ENCODE peak calls at places on chromosomes 3 and 15, in seven cellular contexts. One of them, this sample, is unnamed.

GRCh38 chr15:54594115-54594514 is 602.6 kb downstream of the RSL24D1 start:
- DNase-seq in IMR-90: no peak
- DNase-seq in heart right ventricle: no peak
- DNase-seq in fibroblast of the aortic adventitia: no peak
- DNase-seq in choroid plexus epithelial cell: no peak
- DNase-seq in pancreas: no peak
- DNase-seq in psoas muscle: no peak
- DNase-seq in this sample: no peak

GRCh38 chr15:67824157-67824899 is 981 bp upstream of the SKOR1 start:
- DNase-seq in IMR-90: no peak
- DNase-seq in heart right ventricle: no peak
- DNase-seq in fibroblast of the aortic adventitia: no peak
- DNase-seq in choroid plexus epithelial cell: no peak
- DNase-seq in pancreas: peak; percentile 60
- DNase-seq in psoas muscle: no peak
- DNase-seq in this sample: no peak

GRCh38 chr15:53976844-53977392 is 1.3 kb upstream of the UNC13C start:
- DNase-seq in IMR-90: no peak
- DNase-seq in heart right ventricle: no peak
- DNase-seq in fibroblast of the aortic adventitia: no peak
- DNase-seq in choroid plexus epithelial cell: no peak
- DNase-seq in pancreas: no peak
- DNase-seq in psoas muscle: peak; percentile 30
- DNase-seq in this sample: peak; percentile 44

GRCh38 chr3:99344216-99344615 is 294.2 kb upstream of the COL8A1 start:
- DNase-seq in IMR-90: peak; percentile 35
- DNase-seq in heart right ventricle: no peak
- DNase-seq in fibroblast of the aortic adventitia: no peak
- DNase-seq in choroid plexus epithelial cell: no peak
- DNase-seq in pancreas: no peak
- DNase-seq in psoas muscle: no peak
- DNase-seq in this sample: no peak

GRCh38 chr15:80967451-80967850 is 22.2 kb downstream of the MESD start:
- DNase-seq in IMR-90: peak; percentile 76
- DNase-seq in heart right ventricle: no peak
- DNase-seq in fibroblast of the aortic adventitia: peak; percentile 89
- DNase-seq in choroid plexus epithelial cell: peak; percentile 88
- DNase-seq in pancreas: no peak
- DNase-seq in psoas muscle: no peak
- DNase-seq in this sample: no peak

GRCh38 chr3:32126305-32127015 is 20.0 kb downstream of the GPD1L start:
- DNase-seq in IMR-90: no peak
- DNase-seq in heart right ventricle: peak; percentile 29
- DNase-seq in fibroblast of the aortic adventitia: no peak
- DNase-seq in choroid plexus epithelial cell: no peak
- DNase-seq in pancreas: no peak
- DNase-seq in psoas muscle: no peak
- DNase-seq in this sample: no peak

GRCh38 chr3:14472471-14473351 is 67.4 kb downstream of the GRIP2 start:
- DNase-seq in IMR-90: peak; percentile 92
- DNase-seq in heart right ventricle: no peak
- DNase-seq in fibroblast of the aortic adventitia: peak; percentile 86
- DNase-seq in choroid plexus epithelial cell: peak; percentile 92
- DNase-seq in pancreas: peak; percentile 31
- DNase-seq in psoas muscle: no peak
- DNase-seq in this sample: no peak

GRCh38 chr3:194879126-194879887 is 193.6 kb downstream of the FAM43A start:
- DNase-seq in IMR-90: no peak
- DNase-seq in heart right ventricle: peak; percentile 50
- DNase-seq in fibroblast of the aortic adventitia: no peak
- DNase-seq in choroid plexus epithelial cell: no peak
- DNase-seq in pancreas: no peak
- DNase-seq in psoas muscle: no peak
- DNase-seq in this sample: no peak

GRCh38 chr3:24017305-24017704 is 72.2 kb downstream of the NR1D2 start:
- DNase-seq in IMR-90: no peak
- DNase-seq in heart right ventricle: peak; percentile 67
- DNase-seq in fibroblast of the aortic adventitia: no peak
- DNase-seq in choroid plexus epithelial cell: no peak
- DNase-seq in pancreas: no peak
- DNase-seq in psoas muscle: no peak
- DNase-seq in this sample: no peak

GRCh38 chr3:172449468-172450149 is 1.4 kb upstream of the GHSR start:
- DNase-seq in IMR-90: peak; percentile 25
- DNase-seq in heart right ventricle: peak; percentile 16
- DNase-seq in fibroblast of the aortic adventitia: peak; percentile 32
- DNase-seq in choroid plexus epithelial cell: peak; percentile 37
- DNase-seq in pancreas: peak; percentile 66
- DNase-seq in psoas muscle: peak; percentile 22
- DNase-seq in this sample: peak; percentile 39

GRCh38 chr3:123157598-123158287 is 44.0 kb upstream of the SEC22A start:
- DNase-seq in IMR-90: no peak
- DNase-seq in heart right ventricle: no peak
- DNase-seq in fibroblast of the aortic adventitia: no peak
- DNase-seq in choroid plexus epithelial cell: no peak
- DNase-seq in pancreas: no peak
- DNase-seq in psoas muscle: no peak
- DNase-seq in this sample: no peak

GRCh38 chr3:158574646-158575045 is 3.7 kb downstream of the MLF1 start:
- DNase-seq in IMR-90: no peak
- DNase-seq in heart right ventricle: no peak
- DNase-seq in fibroblast of the aortic adventitia: no peak
- DNase-seq in choroid plexus epithelial cell: no peak
- DNase-seq in pancreas: no peak
- DNase-seq in psoas muscle: no peak
- DNase-seq in this sample: no peak

GRCh38 chr15:80945605-80946004 is 44.0 kb downstream of the MESD start:
- DNase-seq in IMR-90: no peak
- DNase-seq in heart right ventricle: no peak
- DNase-seq in fibroblast of the aortic adventitia: no peak
- DNase-seq in choroid plexus epithelial cell: peak; percentile 37
- DNase-seq in pancreas: no peak
- DNase-seq in psoas muscle: no peak
- DNase-seq in this sample: no peak

GRCh38 chr3:176514297-176514696 is 683.0 kb downstream of the TBL1XR1 start:
- DNase-seq in IMR-90: peak; percentile 42
- DNase-seq in heart right ventricle: peak; percentile 22
- DNase-seq in fibroblast of the aortic adventitia: peak; percentile 57
- DNase-seq in choroid plexus epithelial cell: peak; percentile 73
- DNase-seq in pancreas: no peak
- DNase-seq in psoas muscle: no peak
- DNase-seq in this sample: no peak

GRCh38 chr3:117843356-117843755 is 1133.8 kb downstream of the TUSC7 start:
- DNase-seq in IMR-90: no peak
- DNase-seq in heart right ventricle: no peak
- DNase-seq in fibroblast of the aortic adventitia: no peak
- DNase-seq in choroid plexus epithelial cell: no peak
- DNase-seq in pancreas: no peak
- DNase-seq in psoas muscle: no peak
- DNase-seq in this sample: no peak

GRCh38 chr15:90889313-90889730 is 5.0 kb downstream of the FES start:
- DNase-seq in IMR-90: no peak
- DNase-seq in heart right ventricle: no peak
- DNase-seq in fibroblast of the aortic adventitia: no peak
- DNase-seq in choroid plexus epithelial cell: no peak
- DNase-seq in pancreas: no peak
- DNase-seq in psoas muscle: no peak
- DNase-seq in this sample: no peak

GRCh38 chr3:153903430-153903829 is 217.8 kb upstream of the ARHGEF26 start:
- DNase-seq in IMR-90: no peak
- DNase-seq in heart right ventricle: no peak
- DNase-seq in fibroblast of the aortic adventitia: no peak
- DNase-seq in choroid plexus epithelial cell: no peak
- DNase-seq in pancreas: no peak
- DNase-seq in psoas muscle: no peak
- DNase-seq in this sample: no peak

GRCh38 chr3:127961963-127962362 is 46.9 kb downstream of the KBTBD12 start:
- DNase-seq in IMR-90: peak; percentile 25
- DNase-seq in heart right ventricle: no peak
- DNase-seq in fibroblast of the aortic adventitia: no peak
- DNase-seq in choroid plexus epithelial cell: peak; percentile 34
- DNase-seq in pancreas: no peak
- DNase-seq in psoas muscle: no peak
- DNase-seq in this sample: no peak

GRCh38 chr3:125401402-125401801 is 26.3 kb upstream of the ZNF148 start:
- DNase-seq in IMR-90: peak; percentile 48
- DNase-seq in heart right ventricle: no peak
- DNase-seq in fibroblast of the aortic adventitia: peak; percentile 35
- DNase-seq in choroid plexus epithelial cell: peak; percentile 41
- DNase-seq in pancreas: no peak
- DNase-seq in psoas muscle: no peak
- DNase-seq in this sample: no peak

GRCh38 chr3:125398952-125399351 is 23.8 kb upstream of the ZNF148 start:
- DNase-seq in IMR-90: no peak
- DNase-seq in heart right ventricle: no peak
- DNase-seq in fibroblast of the aortic adventitia: no peak
- DNase-seq in choroid plexus epithelial cell: no peak
- DNase-seq in pancreas: no peak
- DNase-seq in psoas muscle: no peak
- DNase-seq in this sample: no peak

GRCh38 chr3:125406070-125406469 is 30.9 kb upstream of the ZNF148 start:
- DNase-seq in IMR-90: no peak
- DNase-seq in heart right ventricle: no peak
- DNase-seq in fibroblast of the aortic adventitia: no peak
- DNase-seq in choroid plexus epithelial cell: no peak
- DNase-seq in pancreas: no peak
- DNase-seq in psoas muscle: no peak
- DNase-seq in this sample: no peak

DNA sequence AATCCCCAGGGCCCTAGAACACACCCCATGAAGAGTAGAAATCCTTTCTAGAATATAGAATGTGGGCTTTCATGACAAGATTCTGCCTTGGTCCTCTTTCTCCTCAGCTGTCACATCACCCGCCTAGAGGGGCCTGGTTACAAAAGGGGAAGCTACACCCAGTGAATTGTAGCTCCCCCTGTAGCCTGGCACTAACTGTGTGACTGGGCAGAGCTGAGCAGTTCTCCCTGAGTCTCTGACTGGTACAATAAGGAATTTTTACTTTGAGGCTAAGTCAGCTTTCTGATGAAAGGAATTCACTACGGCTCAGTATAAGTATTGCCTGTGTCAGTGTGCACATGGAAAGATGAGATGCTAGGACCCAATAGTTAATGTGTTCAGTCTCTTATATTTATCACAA is 28.7 kb upstream of the ZNF148 start:
- DNase-seq in IMR-90: peak; percentile 52
- DNase-seq in heart right ventricle: no peak
- DNase-seq in fibroblast of the aortic adventitia: peak; percentile 28
- DNase-seq in choroid plexus epithelial cell: peak; percentile 24
- DNase-seq in pancreas: no peak
- DNase-seq in psoas muscle: no peak
- DNase-seq in this sample: no peak
- TF ChIP-seq CTCF in IMR-90: peak; percentile 34
- TF ChIP-seq CTCF in heart right ventricle: no peak
- TF ChIP-seq CTCF in fibroblast of the aortic adventitia: no peak
- TF ChIP-seq CTCF in choroid plexus epithelial cell: no peak
- TF ChIP-seq CTCF in pancreas: no peak
- TF ChIP-seq CTCF in psoas muscle: no peak
- TF ChIP-seq CTCF in this sample: no peak

DNA sequence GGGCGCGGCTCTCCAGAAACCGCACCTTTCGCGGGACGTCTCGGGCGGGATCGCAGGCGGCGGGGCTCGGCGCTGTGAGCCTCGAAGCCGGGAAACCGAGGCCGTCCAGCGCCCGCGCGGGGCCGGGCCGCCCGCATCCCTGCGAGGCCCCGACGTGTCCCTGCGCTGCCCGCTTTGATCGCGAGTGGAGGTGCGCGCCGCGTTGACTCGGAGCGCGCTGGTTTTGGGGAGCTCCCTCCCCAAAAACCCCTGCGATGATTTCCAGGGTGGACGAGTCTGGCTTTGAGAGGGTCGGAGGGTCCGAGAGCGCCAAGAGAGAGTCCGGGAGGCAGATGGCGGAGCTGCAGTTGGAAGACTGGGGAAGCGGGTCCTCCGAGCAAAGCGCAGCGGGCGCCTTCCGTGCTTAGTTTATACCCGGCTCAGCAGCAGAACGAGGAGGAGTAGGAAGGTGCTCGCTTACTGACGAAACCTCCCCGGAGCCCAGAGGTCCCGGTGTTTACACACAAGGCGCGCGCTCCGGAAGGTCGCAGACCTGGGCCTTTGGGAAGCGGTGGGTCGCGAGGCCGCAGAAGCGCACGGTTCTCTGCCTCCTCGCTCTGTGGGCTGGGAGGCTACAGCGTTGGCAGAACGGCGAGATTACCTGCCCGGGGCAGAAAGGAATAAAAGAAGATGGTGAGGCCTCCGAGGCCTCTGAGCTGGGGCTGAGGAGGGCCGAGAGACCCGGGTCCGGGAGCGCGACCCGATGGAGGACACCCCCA is 687 bp downstream of the ALDH1A3 start:
- DNase-seq in IMR-90: no peak
- DNase-seq in heart right ventricle: no peak
- DNase-seq in fibroblast of the aortic adventitia: peak; percentile 35
- DNase-seq in choroid plexus epithelial cell: peak; percentile 18
- DNase-seq in pancreas: no peak
- DNase-seq in psoas muscle: no peak
- DNase-seq in this sample: no peak
- H3K4me3 ChIP-seq in IMR-90: peak overlapping the region; percentile 63
- H3K4me3 ChIP-seq in heart right ventricle: peak overlapping the region; percentile 53
- H3K4me3 ChIP-seq in fibroblast of the aortic adventitia: peak overlapping the region; percentile 71
- H3K4me3 ChIP-seq in choroid plexus epithelial cell: peak overlapping the region; percentile 17
- H3K4me3 ChIP-seq in pancreas: peak overlapping the region; percentile 47
- H3K4me3 ChIP-seq in psoas muscle: peak overlapping the region; percentile 76
- H3K4me3 ChIP-seq in this sample: peak overlapping the region; percentile 61

GRCh38 chr15:78951841-78952238 is 7.0 kb upstream of the CTSH start:
- DNase-seq in IMR-90: peak; percentile 47
- DNase-seq in heart right ventricle: no peak
- DNase-seq in fibroblast of the aortic adventitia: peak; percentile 50
- DNase-seq in choroid plexus epithelial cell: peak; percentile 28
- DNase-seq in pancreas: no peak
- DNase-seq in psoas muscle: no peak
- DNase-seq in this sample: no peak

GRCh38 chr15:78947506-78947905 is 2.7 kb upstream of the CTSH start:
- DNase-seq in IMR-90: no peak
- DNase-seq in heart right ventricle: no peak
- DNase-seq in fibroblast of the aortic adventitia: no peak
- DNase-seq in choroid plexus epithelial cell: no peak
- DNase-seq in pancreas: no peak
- DNase-seq in psoas muscle: no peak
- DNase-seq in this sample: no peak

GRCh38 chr15:78950343-78950742 is 5.5 kb upstream of the CTSH start:
- DNase-seq in IMR-90: no peak
- DNase-seq in heart right ventricle: no peak
- DNase-seq in fibroblast of the aortic adventitia: no peak
- DNase-seq in choroid plexus epithelial cell: no peak
- DNase-seq in pancreas: no peak
- DNase-seq in psoas muscle: no peak
- DNase-seq in this sample: no peak

GRCh38 chr15:78949461-78949860 is 4.6 kb upstream of the CTSH start:
- DNase-seq in IMR-90: no peak
- DNase-seq in heart right ventricle: no peak
- DNase-seq in fibroblast of the aortic adventitia: no peak
- DNase-seq in choroid plexus epithelial cell: no peak
- DNase-seq in pancreas: no peak
- DNase-seq in psoas muscle: no peak
- DNase-seq in this sample: no peak

GRCh38 chr15:78950906-78951840 is 6.3 kb upstream of the CTSH start:
- DNase-seq in IMR-90: peak; percentile 48
- DNase-seq in heart right ventricle: no peak
- DNase-seq in fibroblast of the aortic adventitia: peak; percentile 70
- DNase-seq in choroid plexus epithelial cell: peak; percentile 60
- DNase-seq in pancreas: no peak
- DNase-seq in psoas muscle: no peak
- DNase-seq in this sample: no peak
- TF ChIP-seq CTCF in IMR-90: peak; percentile 47
- TF ChIP-seq CTCF in heart right ventricle: peak; percentile 14
- TF ChIP-seq CTCF in fibroblast of the aortic adventitia: peak; percentile 64
- TF ChIP-seq CTCF in choroid plexus epithelial cell: peak; percentile 60
- TF ChIP-seq CTCF in pancreas: no peak
- TF ChIP-seq CTCF in psoas muscle: no peak
- TF ChIP-seq CTCF in this sample: peak; percentile 12

GRCh38 chr3:159852821-159853505 is 135.7 kb upstream of the IL12A start:
- DNase-seq in IMR-90: peak; percentile 56
- DNase-seq in heart right ventricle: peak; percentile 77
- DNase-seq in fibroblast of the aortic adventitia: peak; percentile 60
- DNase-seq in choroid plexus epithelial cell: peak; percentile 79
- DNase-seq in pancreas: peak; percentile 41
- DNase-seq in psoas muscle: peak; percentile 84
- DNase-seq in this sample: peak; percentile 50
- H3K4me3 ChIP-seq in IMR-90: peak overlapping the region; percentile 21
- H3K4me3 ChIP-seq in heart right ventricle: peak overlapping the region; percentile 46
- H3K4me3 ChIP-seq in fibroblast of the aortic adventitia: peak overlapping the region; percentile 32
- H3K4me3 ChIP-seq in choroid plexus epithelial cell: peak overlapping the region; percentile 43
- H3K4me3 ChIP-seq in pancreas: no peak overlapping the region
- H3K4me3 ChIP-seq in psoas muscle: peak overlapping the region; percentile 73
- H3K4me3 ChIP-seq in this sample: peak overlapping the region; percentile 34